ENCODE peak calls at places on chromosomes 1 and 21, in seven cellular contexts. J, U, V, H, P, Z and A are unnamed samples.

GRCh38 chr1:52552236-52552504 is 722 bp downstream of the TUT4 start:
- DNase-seq in J (peak), U (peak), V (peak), H (no peak), P (peak), Z (peak), A (no peak)

GRCh38 chr1:179742717-179743678 is at the start of gene FAM163A:
- DNase-seq in J (peak), U (no peak), V (no peak), H (no peak), P (no peak), Z (no peak), A (no peak)

GRCh38 chr1:42721926-42722325 is 18.1 kb downstream of the CLDN19 start:
- DNase-seq in J (no peak), U (no peak), V (no peak), H (no peak), P (no peak), Z (no peak), A (no peak)

GRCh38 chr21:28590026-28590425 is 402.7 kb downstream of the LTN1 start:
- DNase-seq in J (no peak), U (no peak), V (no peak), H (no peak), P (no peak), Z (no peak), A (no peak)

GRCh38 chr1:21655748-21656147 is 13.4 kb downstream of the RAP1GAP start:
- DNase-seq in J (no peak), U (no peak), V (no peak), H (no peak), P (no peak), Z (no peak), A (no peak)

GRCh38 chr1:32889731-32890278 is 3.5 kb downstream of the HPCA start:
- DNase-seq in J (no peak), U (no peak), V (no peak), H (no peak), P (no peak), Z (no peak), A (no peak)

GRCh38 chr21:44521301-44521927 is 18.6 kb downstream of the KRTAP10-1 start:
- DNase-seq in J (no peak), U (no peak), V (no peak), H (peak), P (no peak), Z (no peak), A (no peak)

GRCh38 chr1:91622586-91622985 is 121.9 kb downstream of the CDC7 start:
- DNase-seq in J (no peak), U (peak), V (no peak), H (peak), P (no peak), Z (no peak), A (peak)

GRCh38 chr1:28509705-28510349 is 4.0 kb downstream of the RCC1 start:
- DNase-seq in J (no peak), U (no peak), V (no peak), H (no peak), P (peak), Z (no peak), A (peak)

GRCh38 chr1:33347650-33347992 is 26.7 kb upstream of the A3GALT2 start:
- DNase-seq in J (no peak), U (peak), V (peak), H (no peak), P (no peak), Z (no peak), A (no peak)

GRCh38 chr21:17462276-17462981 is 50.4 kb upstream of the CXADR start:
- DNase-seq in J (no peak), U (no peak), V (no peak), H (no peak), P (no peak), Z (peak), A (peak)

GRCh38 chr1:87591492-87591891 is 262.8 kb downstream of the LMO4 start:
- DNase-seq in J (no peak), U (no peak), V (no peak), H (no peak), P (no peak), Z (no peak), A (no peak)

GRCh38 chr1:5934058-5934884 is 58.0 kb downstream of the NPHP4 start:
- DNase-seq in J (no peak), U (no peak), V (no peak), H (no peak), P (no peak), Z (no peak), A (no peak)

GRCh38 chr1:16966282-16966681 is 14.1 kb downstream of the MFAP2 start:
- DNase-seq in J (no peak), U (no peak), V (no peak), H (no peak), P (no peak), Z (no peak), A (no peak)

GRCh38 chr1:45258059-45258650 is 51.8 kb upstream of the ZSWIM5 start:
- DNase-seq in J (no peak), U (no peak), V (no peak), H (no peak), P (no peak), Z (no peak), A (no peak)

GRCh38 chr1:43545686-43546387 is 15.2 kb downstream of the PTPRF start:
- DNase-seq in J (no peak), U (peak), V (no peak), H (no peak), P (no peak), Z (peak), A (no peak)

GRCh38 chr1:111731956-111732355 is 7.2 kb downstream of the INKA2 start:
- DNase-seq in J (no peak), U (no peak), V (no peak), H (no peak), P (no peak), Z (no peak), A (no peak)

GRCh38 chr1:215970406-215970805 is 403.3 kb downstream of the KCTD3 start:
- DNase-seq in J (no peak), U (no peak), V (no peak), H (no peak), P (no peak), Z (no peak), A (no peak)

GRCh38 chr1:222339371-222339947 is 208.4 kb downstream of the HHIPL2 start:
- DNase-seq in J (no peak), U (no peak), V (no peak), H (no peak), P (no peak), Z (no peak), A (no peak)

GRCh38 chr21:46269466-46269865 is 15.9 kb downstream of the MCM3AP start:
- DNase-seq in J (no peak), U (no peak), V (no peak), H (no peak), P (no peak), Z (no peak), A (no peak)

GRCh38 chr1:147243228-147243685 is 773 bp downstream of the CHD1L start:
- DNase-seq in J (peak), U (no peak), V (no peak), H (peak), P (no peak), Z (no peak), A (no peak)

GRCh38 chr1:29551123-29551522 is 314.8 kb downstream of the PTPRU start:
- DNase-seq in J (no peak), U (no peak), V (no peak), H (no peak), P (no peak), Z (no peak), A (no peak)

GRCh38 chr1:57310992-57311790 is 112.7 kb downstream of the DAB1 start:
- DNase-seq in J (no peak), U (no peak), V (no peak), H (no peak), P (no peak), Z (no peak), A (no peak)

GRCh38 chr1:204507317-204508105 is 8.7 kb upstream of the MDM4 start:
- DNase-seq in J (no peak), U (no peak), V (peak), H (no peak), P (no peak), Z (peak), A (peak)

GRCh38 chr21:29939859-29940245 is at the start of gene GRIK1:
- DNase-seq in J (no peak), U (no peak), V (peak), H (no peak), P (no peak), Z (no peak), A (peak)

GRCh38 chr1:201359873-201360210 is 17.6 kb downstream of the TNNT2 start:
- DNase-seq in J (no peak), U (no peak), V (no peak), H (peak), P (no peak), Z (no peak), A (no peak)

GRCh38 chr21:32508558-32508957 is 76.8 kb downstream of the TCP10L start:
- DNase-seq in J (no peak), U (no peak), V (no peak), H (no peak), P (no peak), Z (no peak), A (no peak)

GRCh38 chr1:79204774-79205173 is 198.2 kb upstream of the ADGRL4 start:
- DNase-seq in J (no peak), U (no peak), V (no peak), H (no peak), P (no peak), Z (no peak), A (no peak)

GRCh38 chr1:234666206-234666605 is 56.2 kb upstream of the IRF2BP2 start:
- DNase-seq in J (no peak), U (no peak), V (no peak), H (no peak), P (no peak), Z (no peak), A (peak)

GRCh38 chr1:167173516-167174184 is 47.0 kb upstream of the POU2F1 start:
- DNase-seq in J (no peak), U (no peak), V (no peak), H (no peak), P (no peak), Z (peak), A (peak)

GRCh38 chr1:167775178-167775577 is 53.4 kb downstream of the MPZL1 start:
- DNase-seq in J (no peak), U (no peak), V (no peak), H (no peak), P (no peak), Z (peak), A (peak)

GRCh38 chr1:205791568-205792180 is 16.4 kb upstream of the RAB29 start:
- DNase-seq in J (peak), U (peak), V (peak), H (peak), P (peak), Z (peak), A (no peak)

GRCh38 chr21:46482225-46482845 is 23.6 kb downstream of the DIP2A start:
- DNase-seq in J (no peak), U (no peak), V (no peak), H (no peak), P (no peak), Z (no peak), A (no peak)

GRCh38 chr1:17452686-17453085 is 13.2 kb upstream of the RCC2 start:
- DNase-seq in J (no peak), U (no peak), V (no peak), H (no peak), P (no peak), Z (no peak), A (no peak)

GRCh38 chr1:7455796-7456568 is 315.1 kb upstream of the VAMP3 start:
- DNase-seq in J (no peak), U (no peak), V (no peak), H (no peak), P (no peak), Z (no peak), A (no peak)

GRCh38 chr1:203492486-203493130 is 1.3 kb upstream of the OPTC start:
- DNase-seq in J (no peak), U (no peak), V (no peak), H (no peak), P (no peak), Z (no peak), A (no peak)